ENCODE peak calls at places on chromosomes 3 and 15, in five cellular contexts. One of them, this sample, is unnamed.

GRCh38 chr3:143203848-143204247 is 84.3 kb downstream of the CHST2 start:
- DNase-seq in Calu3: no peak
- DNase-seq in cerebellum: no peak
- DNase-seq in HTR-8/SVneo: peak; percentile 7
- DNase-seq in progenitor cell of endocrine pancreas: no peak
- DNase-seq in this sample: no peak

GRCh38 chr3:133246119-133246518 is 153.7 kb upstream of the BFSP2 start:
- DNase-seq in cerebellum: no peak
- DNase-seq in Calu3: no peak
- DNase-seq in HTR-8/SVneo: no peak
- DNase-seq in progenitor cell of endocrine pancreas: no peak
- DNase-seq in this sample: no peak

GRCh38 chr3:187319699-187320302 is 28.3 kb upstream of the MASP1 start:
- DNase-seq in progenitor cell of endocrine pancreas: peak; percentile 51
- DNase-seq in HTR-8/SVneo: peak; percentile 58
- DNase-seq in cerebellum: peak; percentile 17
- DNase-seq in Calu3: peak; percentile 84
- DNase-seq in this sample: peak; percentile 82

GRCh38 chr15:92992712-92993111 is 92.6 kb downstream of the CHD2 start:
- DNase-seq in cerebellum: no peak
- DNase-seq in HTR-8/SVneo: no peak
- DNase-seq in progenitor cell of endocrine pancreas: no peak
- DNase-seq in Calu3: no peak
- DNase-seq in this sample: no peak

GRCh38 chr3:34015204-34016142 is 217.0 kb downstream of the PDCD6IP start:
- DNase-seq in Calu3: no peak
- DNase-seq in cerebellum: no peak
- DNase-seq in HTR-8/SVneo: no peak
- DNase-seq in progenitor cell of endocrine pancreas: no peak
- DNase-seq in this sample: peak; percentile 15

GRCh38 chr3:76497636-76498035 is 542.3 kb upstream of the ROBO2 start:
- DNase-seq in HTR-8/SVneo: peak; percentile 28
- DNase-seq in Calu3: no peak
- DNase-seq in progenitor cell of endocrine pancreas: no peak
- DNase-seq in cerebellum: no peak
- DNase-seq in this sample: no peak

GRCh38 chr15:50977157-50977556 is 68.7 kb downstream of the AP4E1 start:
- DNase-seq in Calu3: no peak
- DNase-seq in progenitor cell of endocrine pancreas: no peak
- DNase-seq in cerebellum: no peak
- DNase-seq in HTR-8/SVneo: no peak
- DNase-seq in this sample: no peak

GRCh38 chr3:130692455-130692854 is 54.2 kb downstream of the PIK3R4 start:
- DNase-seq in HTR-8/SVneo: no peak
- DNase-seq in progenitor cell of endocrine pancreas: no peak
- DNase-seq in cerebellum: no peak
- DNase-seq in Calu3: peak; percentile 45
- DNase-seq in this sample: no peak

GRCh38 chr3:5330152-5330810 is 142.8 kb downstream of the EDEM1 start:
- DNase-seq in cerebellum: no peak
- DNase-seq in progenitor cell of endocrine pancreas: no peak
- DNase-seq in HTR-8/SVneo: no peak
- DNase-seq in Calu3: peak; percentile 34
- DNase-seq in this sample: no peak

GRCh38 chr3:107224001-107224596 is 153.1 kb upstream of the CCDC54 start:
- DNase-seq in Calu3: no peak
- DNase-seq in cerebellum: no peak
- DNase-seq in HTR-8/SVneo: no peak
- DNase-seq in progenitor cell of endocrine pancreas: no peak
- DNase-seq in this sample: no peak

GRCh38 chr3:186167646-186168045 is 58.8 kb upstream of the ETV5 start:
- DNase-seq in cerebellum: no peak
- DNase-seq in Calu3: no peak
- DNase-seq in progenitor cell of endocrine pancreas: no peak
- DNase-seq in HTR-8/SVneo: no peak
- DNase-seq in this sample: no peak

GRCh38 chr15:25787855-25788521 is 75.1 kb downstream of the ATP10A start:
- DNase-seq in HTR-8/SVneo: no peak
- DNase-seq in progenitor cell of endocrine pancreas: no peak
- DNase-seq in cerebellum: no peak
- DNase-seq in Calu3: peak; percentile 0
- DNase-seq in this sample: no peak

GRCh38 chr3:52187576-52187975 is 10.4 kb upstream of the ALAS1 start:
- DNase-seq in progenitor cell of endocrine pancreas: no peak
- DNase-seq in HTR-8/SVneo: no peak
- DNase-seq in Calu3: no peak
- DNase-seq in cerebellum: no peak
- DNase-seq in this sample: no peak

GRCh38 chr3:71050521-71051258 is 532.8 kb downstream of the FOXP1 start:
- DNase-seq in Calu3: no peak
- DNase-seq in cerebellum: no peak
- DNase-seq in HTR-8/SVneo: no peak
- DNase-seq in progenitor cell of endocrine pancreas: no peak
- DNase-seq in this sample: no peak

GRCh38 chr3:66393486-66394260 is 107.1 kb downstream of the LRIG1 start:
- DNase-seq in cerebellum: no peak
- DNase-seq in HTR-8/SVneo: no peak
- DNase-seq in Calu3: no peak
- DNase-seq in progenitor cell of endocrine pancreas: no peak
- DNase-seq in this sample: no peak

GRCh38 chr3:2465842-2466241 is 367.2 kb downstream of the CNTN4 start:
- DNase-seq in cerebellum: no peak
- DNase-seq in Calu3: no peak
- DNase-seq in HTR-8/SVneo: no peak
- DNase-seq in progenitor cell of endocrine pancreas: no peak
- DNase-seq in this sample: no peak

GRCh38 chr3:67000006-67000405 is 1.9 kb downstream of the KBTBD8 start:
- DNase-seq in cerebellum: no peak
- DNase-seq in HTR-8/SVneo: no peak
- DNase-seq in Calu3: no peak
- DNase-seq in progenitor cell of endocrine pancreas: no peak
- DNase-seq in this sample: no peak

GRCh38 chr3:25567390-25567789 is 97.3 kb downstream of the TOP2B start:
- DNase-seq in progenitor cell of endocrine pancreas: no peak
- DNase-seq in HTR-8/SVneo: no peak
- DNase-seq in cerebellum: no peak
- DNase-seq in Calu3: no peak
- DNase-seq in this sample: no peak

GRCh38 chr3:14581334-14582072 is 41.4 kb upstream of the GRIP2 start:
- DNase-seq in cerebellum: no peak
- DNase-seq in Calu3: no peak
- DNase-seq in HTR-8/SVneo: no peak
- DNase-seq in progenitor cell of endocrine pancreas: no peak
- DNase-seq in this sample: no peak

GRCh38 chr3:9704343-9705322 is 1.0 kb downstream of the CPNE9 start:
- DNase-seq in Calu3: peak; percentile 47
- DNase-seq in cerebellum: peak; percentile 87
- DNase-seq in HTR-8/SVneo: peak; percentile 57
- DNase-seq in progenitor cell of endocrine pancreas: peak; percentile 50
- DNase-seq in this sample: peak; percentile 62

GRCh38 chr3:146511402-146512134 is 32.8 kb downstream of the PLSCR1 start:
- DNase-seq in Calu3: peak; percentile 59
- DNase-seq in HTR-8/SVneo: no peak
- DNase-seq in cerebellum: no peak
- DNase-seq in progenitor cell of endocrine pancreas: no peak
- DNase-seq in this sample: no peak

GRCh38 chr3:62011667-62012066 is 361.7 kb downstream of the FEZF2 start:
- DNase-seq in progenitor cell of endocrine pancreas: no peak
- DNase-seq in cerebellum: no peak
- DNase-seq in HTR-8/SVneo: no peak
- DNase-seq in Calu3: no peak
- DNase-seq in this sample: no peak

GRCh38 chr3:28316226-28316625 is 32.3 kb upstream of the ZCWPW2 start:
- DNase-seq in Calu3: no peak
- DNase-seq in progenitor cell of endocrine pancreas: no peak
- DNase-seq in HTR-8/SVneo: no peak
- DNase-seq in cerebellum: no peak
- DNase-seq in this sample: no peak

GRCh38 chr15:89746386-89746974 is 4.6 kb downstream of the MESP1 start:
- DNase-seq in progenitor cell of endocrine pancreas: no peak
- DNase-seq in HTR-8/SVneo: no peak
- DNase-seq in cerebellum: no peak
- DNase-seq in Calu3: no peak
- DNase-seq in this sample: no peak

GRCh38 chr15:88605507-88606436 is 15.4 kb upstream of the AEN start:
- DNase-seq in progenitor cell of endocrine pancreas: peak; percentile 66
- DNase-seq in cerebellum: peak; percentile 39
- DNase-seq in HTR-8/SVneo: no peak
- DNase-seq in Calu3: peak; percentile 58
- DNase-seq in this sample: peak; percentile 61

GRCh38 chr3:140007946-140008692 is 73.1 kb downstream of the CLSTN2 start:
- DNase-seq in progenitor cell of endocrine pancreas: no peak
- DNase-seq in HTR-8/SVneo: no peak
- DNase-seq in cerebellum: no peak
- DNase-seq in Calu3: no peak
- DNase-seq in this sample: no peak

GRCh38 chr15:73926191-73927002 is at the start of gene LOXL1:
- DNase-seq in cerebellum: peak; percentile 19
- DNase-seq in Calu3: peak; percentile 28
- DNase-seq in progenitor cell of endocrine pancreas: peak; percentile 27
- DNase-seq in HTR-8/SVneo: peak; percentile 88
- DNase-seq in this sample: peak; percentile 68

GRCh38 chr3:69838696-69839515 is 99.6 kb downstream of the MITF start:
- DNase-seq in Calu3: no peak
- DNase-seq in cerebellum: no peak
- DNase-seq in progenitor cell of endocrine pancreas: no peak
- DNase-seq in HTR-8/SVneo: no peak
- DNase-seq in this sample: no peak

GRCh38 chr3:125128861-125129501 is 73.2 kb upstream of the HEG1 start:
- DNase-seq in HTR-8/SVneo: no peak
- DNase-seq in progenitor cell of endocrine pancreas: no peak
- DNase-seq in Calu3: peak; percentile 27
- DNase-seq in cerebellum: no peak
- DNase-seq in this sample: no peak

GRCh38 chr15:73493936-73494335 is 51.0 kb downstream of the REC114 start:
- DNase-seq in HTR-8/SVneo: no peak
- DNase-seq in progenitor cell of endocrine pancreas: no peak
- DNase-seq in Calu3: no peak
- DNase-seq in cerebellum: no peak
- DNase-seq in this sample: no peak

GRCh38 chr3:54712539-54712938 is 215.3 kb downstream of the LRTM1 start:
- DNase-seq in cerebellum: no peak
- DNase-seq in Calu3: no peak
- DNase-seq in progenitor cell of endocrine pancreas: no peak
- DNase-seq in HTR-8/SVneo: no peak
- DNase-seq in this sample: no peak

GRCh38 chr3:16721494-16721893 is 116.3 kb upstream of the DAZL start:
- DNase-seq in Calu3: no peak
- DNase-seq in progenitor cell of endocrine pancreas: no peak
- DNase-seq in cerebellum: no peak
- DNase-seq in HTR-8/SVneo: no peak
- DNase-seq in this sample: no peak

GRCh38 chr15:63277044-63277892 is at the start of gene APH1B:
- DNase-seq in progenitor cell of endocrine pancreas: peak; percentile 75
- DNase-seq in HTR-8/SVneo: peak; percentile 74
- DNase-seq in Calu3: peak; percentile 77
- DNase-seq in cerebellum: peak; percentile 91
- DNase-seq in this sample: peak; percentile 68

GRCh38 chr3:150286390-150287147 is 121.5 kb upstream of the TSC22D2 start:
- DNase-seq in cerebellum: peak; percentile 8
- DNase-seq in HTR-8/SVneo: peak; percentile 40
- DNase-seq in progenitor cell of endocrine pancreas: no peak
- DNase-seq in Calu3: peak; percentile 45
- DNase-seq in this sample: peak; percentile 4

GRCh38 chr3:67329358-67329757 is 325.1 kb downstream of the SUCLG2 start:
- DNase-seq in HTR-8/SVneo: no peak
- DNase-seq in Calu3: no peak
- DNase-seq in progenitor cell of endocrine pancreas: no peak
- DNase-seq in cerebellum: no peak
- DNase-seq in this sample: no peak

GRCh38 chr3:52859686-52860423 is 25.0 kb upstream of the MUSTN1 start:
- DNase-seq in Calu3: no peak
- DNase-seq in cerebellum: peak; percentile 53
- DNase-seq in progenitor cell of endocrine pancreas: no peak
- DNase-seq in HTR-8/SVneo: no peak
- DNase-seq in this sample: no peak

GRCh38 chr15:68584704-68585573 is 6.1 kb downstream of the CORO2B start:
- DNase-seq in progenitor cell of endocrine pancreas: no peak
- DNase-seq in cerebellum: no peak
- DNase-seq in HTR-8/SVneo: no peak
- DNase-seq in Calu3: no peak
- DNase-seq in this sample: no peak

This sample was measured in endothelial cell.